ENCODE peak calls at places on chromosome X, in eight cellular contexts. One of them, this sample, is unnamed.

GRCh38 chrX:136835761-136836160 is 44.8 kb downstream of the RBMX start:
- DNase-seq in pancreas: no peak
- DNase-seq in AG04450: no peak
- DNase-seq in substantia nigra: no peak
- DNase-seq in left ventricle myocardium inferior: no peak
- DNase-seq in endodermal cell: no peak
- DNase-seq in A549: no peak
- DNase-seq in brain microvascular endothelial cell: no peak
- DNase-seq in this sample: no peak

GRCh38 chrX:41481264-41482109 is 34.3 kb downstream of the NYX start:
- DNase-seq in AG04450: no peak
- DNase-seq in A549: peak; percentile 30
- DNase-seq in pancreas: no peak
- DNase-seq in endodermal cell: peak; percentile 87
- DNase-seq in brain microvascular endothelial cell: no peak
- DNase-seq in left ventricle myocardium inferior: no peak
- DNase-seq in substantia nigra: no peak
- DNase-seq in this sample: no peak

GRCh38 chrX:32269877-32270276 is 941.5 kb downstream of the DMD start:
- DNase-seq in brain microvascular endothelial cell: no peak
- DNase-seq in endodermal cell: no peak
- DNase-seq in AG04450: no peak
- DNase-seq in substantia nigra: no peak
- DNase-seq in pancreas: no peak
- DNase-seq in A549: no peak
- DNase-seq in left ventricle myocardium inferior: no peak
- DNase-seq in this sample: no peak

GRCh38 chrX:129959493-129959832 is 23.0 kb upstream of the BCORL1 start:
- DNase-seq in brain microvascular endothelial cell: no peak
- DNase-seq in endodermal cell: peak; percentile 59
- DNase-seq in AG04450: no peak
- DNase-seq in substantia nigra: no peak
- DNase-seq in pancreas: no peak
- DNase-seq in A549: no peak
- DNase-seq in left ventricle myocardium inferior: no peak
- DNase-seq in this sample: no peak

GRCh38 chrX:107775734-107776511 is at the start of gene TSC22D3:
- DNase-seq in substantia nigra: peak; percentile 50
- DNase-seq in endodermal cell: peak; percentile 93
- DNase-seq in AG04450: no peak
- DNase-seq in A549: peak; percentile 71
- DNase-seq in left ventricle myocardium inferior: peak; percentile 79
- DNase-seq in pancreas: peak; percentile 85
- DNase-seq in brain microvascular endothelial cell: peak; percentile 47
- DNase-seq in this sample: no peak

GRCh38 chrX:18561020-18561419 is 110.9 kb downstream of the RS1 start:
- DNase-seq in endodermal cell: no peak
- DNase-seq in left ventricle myocardium inferior: no peak
- DNase-seq in brain microvascular endothelial cell: no peak
- DNase-seq in A549: no peak
- DNase-seq in substantia nigra: no peak
- DNase-seq in AG04450: no peak
- DNase-seq in pancreas: no peak
- DNase-seq in this sample: no peak

GRCh38 chrX:13165747-13166146 is 121.3 kb upstream of the FAM9C start:
- DNase-seq in left ventricle myocardium inferior: no peak
- DNase-seq in A549: no peak
- DNase-seq in substantia nigra: no peak
- DNase-seq in brain microvascular endothelial cell: no peak
- DNase-seq in endodermal cell: no peak
- DNase-seq in AG04450: no peak
- DNase-seq in pancreas: no peak
- DNase-seq in this sample: no peak

GRCh38 chrX:150212672-150213480 is 150.2 kb upstream of the MAMLD1 start:
- DNase-seq in AG04450: no peak
- DNase-seq in endodermal cell: peak; percentile 62
- DNase-seq in left ventricle myocardium inferior: peak; percentile 48
- DNase-seq in substantia nigra: no peak
- DNase-seq in pancreas: peak; percentile 21
- DNase-seq in brain microvascular endothelial cell: no peak
- DNase-seq in A549: no peak
- DNase-seq in this sample: no peak

DNA sequence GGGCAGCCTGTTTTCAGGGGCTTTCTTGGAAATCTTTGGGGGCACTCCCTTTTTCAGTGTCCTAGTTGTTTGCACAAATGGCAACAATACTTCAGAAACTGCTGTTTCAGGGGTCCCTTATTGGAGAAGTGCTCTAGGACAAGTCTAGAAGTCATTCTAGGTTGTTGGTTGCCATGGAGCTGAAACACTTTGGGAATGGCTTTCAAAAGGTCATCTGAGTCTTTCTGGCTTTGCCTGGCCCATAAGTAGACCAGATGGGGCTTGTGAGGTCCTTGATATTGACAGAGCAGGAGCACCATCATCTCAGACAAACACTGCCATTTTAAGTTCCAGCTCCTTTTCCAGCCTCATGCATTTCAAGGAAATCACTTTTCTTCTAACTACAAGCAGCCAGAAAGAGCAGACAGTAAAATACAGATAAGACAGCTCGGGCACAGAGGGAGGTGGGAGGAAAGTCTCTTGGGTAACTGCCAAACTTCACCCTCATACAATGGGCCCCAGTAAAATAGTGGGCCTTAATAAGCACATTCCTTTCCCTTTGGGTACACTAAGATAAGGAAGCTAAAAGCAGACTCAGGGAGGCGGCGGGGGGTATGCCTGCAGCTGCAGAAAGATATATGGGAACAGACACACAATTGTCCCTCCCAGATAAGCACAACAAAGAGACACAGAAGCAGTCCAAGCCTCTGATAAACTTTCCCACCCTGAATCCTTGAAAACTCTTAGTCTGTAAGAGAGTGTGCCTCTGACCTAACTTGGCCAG is 8.5 kb upstream of the NXF3 start:
- DNase-seq in left ventricle myocardium inferior: no peak
- DNase-seq in endodermal cell: peak; percentile 66
- DNase-seq in A549: no peak
- DNase-seq in brain microvascular endothelial cell: peak; percentile 5
- DNase-seq in AG04450: no peak
- DNase-seq in substantia nigra: no peak
- DNase-seq in pancreas: peak; percentile 15
- DNase-seq in this sample: no peak
- H3K27ac ChIP-seq in left ventricle myocardium inferior: no peak overlapping the region
- H3K27ac ChIP-seq in endodermal cell: peak overlapping the region; percentile 85
- H3K27ac ChIP-seq in A549: no peak overlapping the region
- H3K27ac ChIP-seq in brain microvascular endothelial cell: no peak overlapping the region
- H3K27ac ChIP-seq in AG04450: no peak overlapping the region
- H3K27ac ChIP-seq in substantia nigra: no peak overlapping the region
- H3K27ac ChIP-seq in pancreas: peak overlapping the region; percentile 22
- H3K27ac ChIP-seq in this sample: no peak overlapping the region

GRCh38 chrX:71621644-71622346 is 3.5 kb upstream of the CXCR3 start:
- DNase-seq in endodermal cell: no peak
- DNase-seq in AG04450: no peak
- DNase-seq in left ventricle myocardium inferior: no peak
- DNase-seq in A549: no peak
- DNase-seq in brain microvascular endothelial cell: no peak
- DNase-seq in substantia nigra: no peak
- DNase-seq in pancreas: no peak
- DNase-seq in this sample: no peak

GRCh38 chrX:71625471-71625870 is 7.2 kb upstream of the CXCR3 start:
- DNase-seq in substantia nigra: no peak
- DNase-seq in endodermal cell: no peak
- DNase-seq in pancreas: no peak
- DNase-seq in A549: no peak
- DNase-seq in AG04450: no peak
- DNase-seq in brain microvascular endothelial cell: no peak
- DNase-seq in left ventricle myocardium inferior: no peak
- DNase-seq in this sample: no peak

GRCh38 chrX:71623714-71624113 is 5.4 kb upstream of the CXCR3 start:
- DNase-seq in substantia nigra: no peak
- DNase-seq in AG04450: no peak
- DNase-seq in A549: no peak
- DNase-seq in pancreas: no peak
- DNase-seq in endodermal cell: no peak
- DNase-seq in left ventricle myocardium inferior: no peak
- DNase-seq in brain microvascular endothelial cell: no peak
- DNase-seq in this sample: no peak

GRCh38 chrX:71623105-71623450 is 4.8 kb upstream of the CXCR3 start:
- DNase-seq in left ventricle myocardium inferior: no peak
- DNase-seq in substantia nigra: no peak
- DNase-seq in pancreas: no peak
- DNase-seq in endodermal cell: no peak
- DNase-seq in A549: no peak
- DNase-seq in brain microvascular endothelial cell: no peak
- DNase-seq in AG04450: no peak
- DNase-seq in this sample: no peak

GRCh38 chrX:71622347-71623104 is 4.2 kb upstream of the CXCR3 start:
- DNase-seq in pancreas: peak; percentile 63
- DNase-seq in substantia nigra: peak; percentile 42
- DNase-seq in AG04450: peak; percentile 18
- DNase-seq in endodermal cell: peak; percentile 88
- DNase-seq in brain microvascular endothelial cell: peak; percentile 35
- DNase-seq in left ventricle myocardium inferior: peak; percentile 77
- DNase-seq in A549: peak; percentile 20
- DNase-seq in this sample: no peak
- H3K27ac ChIP-seq in pancreas: peak overlapping the region; percentile 60
- H3K27ac ChIP-seq in substantia nigra: no peak overlapping the region
- H3K27ac ChIP-seq in AG04450: peak overlapping the region; percentile 47
- H3K27ac ChIP-seq in endodermal cell: no peak overlapping the region
- H3K27ac ChIP-seq in brain microvascular endothelial cell: no peak overlapping the region
- H3K27ac ChIP-seq in left ventricle myocardium inferior: peak overlapping the region; percentile 81
- H3K27ac ChIP-seq in A549: no peak overlapping the region
- H3K27ac ChIP-seq in this sample: no peak overlapping the region

GRCh38 chrX:153628665-153629064 is 18.3 kb upstream of the DUSP9 start:
- DNase-seq in AG04450: no peak
- DNase-seq in endodermal cell: peak; percentile 31
- DNase-seq in brain microvascular endothelial cell: no peak
- DNase-seq in A549: no peak
- DNase-seq in left ventricle myocardium inferior: no peak
- DNase-seq in pancreas: no peak
- DNase-seq in substantia nigra: no peak
- DNase-seq in this sample: no peak

GRCh38 chrX:153628129-153628528 is 18.9 kb upstream of the DUSP9 start:
- DNase-seq in substantia nigra: no peak
- DNase-seq in A549: no peak
- DNase-seq in brain microvascular endothelial cell: no peak
- DNase-seq in AG04450: no peak
- DNase-seq in endodermal cell: no peak
- DNase-seq in pancreas: no peak
- DNase-seq in left ventricle myocardium inferior: no peak
- DNase-seq in this sample: no peak

GRCh38 chrX:153626025-153626633 is 20.9 kb upstream of the DUSP9 start:
- DNase-seq in substantia nigra: no peak
- DNase-seq in brain microvascular endothelial cell: no peak
- DNase-seq in endodermal cell: no peak
- DNase-seq in left ventricle myocardium inferior: no peak
- DNase-seq in A549: no peak
- DNase-seq in pancreas: no peak
- DNase-seq in AG04450: no peak
- DNase-seq in this sample: no peak

GRCh38 chrX:153627675-153628111 is 19.3 kb upstream of the DUSP9 start:
- DNase-seq in endodermal cell: no peak
- DNase-seq in AG04450: no peak
- DNase-seq in left ventricle myocardium inferior: no peak
- DNase-seq in brain microvascular endothelial cell: no peak
- DNase-seq in A549: no peak
- DNase-seq in pancreas: no peak
- DNase-seq in substantia nigra: no peak
- DNase-seq in this sample: no peak

DNA sequence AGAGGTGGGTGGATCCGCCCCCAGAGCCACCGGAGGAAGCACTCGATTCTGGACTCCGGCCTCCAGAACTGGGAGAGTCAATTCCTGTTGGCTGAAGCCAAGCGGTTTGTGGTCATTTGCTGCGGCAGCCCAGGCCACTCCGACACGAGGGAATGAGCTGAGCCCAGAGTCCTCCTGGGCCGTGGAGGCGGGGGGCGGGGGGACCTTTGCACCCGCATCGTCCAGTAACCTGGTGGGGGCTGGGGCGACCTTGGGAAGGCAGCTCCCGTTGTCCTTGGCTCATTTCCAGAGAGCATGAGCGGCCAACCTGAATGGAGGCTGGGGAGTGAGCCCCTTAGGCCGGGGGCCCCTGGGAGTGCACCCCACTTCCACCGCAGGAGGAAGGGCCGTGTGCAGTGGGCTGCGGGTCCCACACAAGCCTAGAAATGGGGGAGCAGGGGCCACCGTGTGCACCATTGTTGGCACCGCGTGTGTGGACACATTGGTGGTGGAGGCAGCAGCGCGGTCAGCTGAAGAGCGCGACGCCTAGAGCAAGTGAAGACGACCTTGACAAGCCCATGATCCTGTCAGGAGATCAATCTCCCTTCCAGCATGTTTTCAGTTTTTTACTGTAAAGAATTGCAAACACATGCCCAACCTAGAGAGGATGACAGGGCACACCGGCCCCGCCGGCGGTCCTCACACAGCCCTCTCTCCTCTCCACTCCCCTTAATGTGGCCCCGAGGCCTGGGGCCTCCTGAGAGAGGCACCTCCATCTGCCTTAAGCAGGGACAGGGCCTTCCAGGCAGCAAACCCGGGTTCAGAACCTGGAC is 19.9 kb upstream of the DUSP9 start:
- DNase-seq in A549: no peak
- DNase-seq in endodermal cell: no peak
- DNase-seq in pancreas: no peak
- DNase-seq in brain microvascular endothelial cell: no peak
- DNase-seq in substantia nigra: no peak
- DNase-seq in AG04450: no peak
- DNase-seq in left ventricle myocardium inferior: no peak
- DNase-seq in this sample: no peak
- H3K27ac ChIP-seq in A549: no peak overlapping the region
- H3K27ac ChIP-seq in endodermal cell: no peak overlapping the region
- H3K27ac ChIP-seq in pancreas: no peak overlapping the region
- H3K27ac ChIP-seq in brain microvascular endothelial cell: no peak overlapping the region
- H3K27ac ChIP-seq in substantia nigra: no peak overlapping the region
- H3K27ac ChIP-seq in AG04450: no peak overlapping the region
- H3K27ac ChIP-seq in left ventricle myocardium inferior: no peak overlapping the region
- H3K27ac ChIP-seq in this sample: no peak overlapping the region

GRCh38 chrX:2874222-2875135 is 45.7 kb downstream of the GYG2 start:
- DNase-seq in substantia nigra: no peak
- DNase-seq in brain microvascular endothelial cell: no peak
- DNase-seq in pancreas: no peak
- DNase-seq in left ventricle myocardium inferior: no peak
- DNase-seq in AG04450: no peak
- DNase-seq in endodermal cell: no peak
- DNase-seq in A549: no peak
- DNase-seq in this sample: no peak

GRCh38 chrX:2875136-2875481 is 46.4 kb downstream of the GYG2 start:
- DNase-seq in AG04450: no peak
- DNase-seq in substantia nigra: no peak
- DNase-seq in brain microvascular endothelial cell: no peak
- DNase-seq in pancreas: no peak
- DNase-seq in endodermal cell: no peak
- DNase-seq in left ventricle myocardium inferior: no peak
- DNase-seq in A549: no peak
- DNase-seq in this sample: no peak

GRCh38 chrX:2870650-2871049 is 41.9 kb downstream of the GYG2 start:
- DNase-seq in brain microvascular endothelial cell: no peak
- DNase-seq in left ventricle myocardium inferior: no peak
- DNase-seq in substantia nigra: no peak
- DNase-seq in AG04450: no peak
- DNase-seq in endodermal cell: no peak
- DNase-seq in A549: no peak
- DNase-seq in pancreas: no peak
- DNase-seq in this sample: no peak

GRCh38 chrX:2872937-2873336 is 44.2 kb downstream of the GYG2 start:
- DNase-seq in A549: no peak
- DNase-seq in brain microvascular endothelial cell: no peak
- DNase-seq in endodermal cell: no peak
- DNase-seq in substantia nigra: no peak
- DNase-seq in AG04450: no peak
- DNase-seq in left ventricle myocardium inferior: no peak
- DNase-seq in pancreas: no peak
- DNase-seq in this sample: no peak

GRCh38 chrX:2871817-2872216 is 43.1 kb downstream of the GYG2 start:
- DNase-seq in endodermal cell: no peak
- DNase-seq in A549: no peak
- DNase-seq in substantia nigra: no peak
- DNase-seq in left ventricle myocardium inferior: no peak
- DNase-seq in AG04450: no peak
- DNase-seq in brain microvascular endothelial cell: no peak
- DNase-seq in pancreas: no peak
- DNase-seq in this sample: no peak
- H3K27ac ChIP-seq in endodermal cell: no peak overlapping the region
- H3K27ac ChIP-seq in A549: no peak overlapping the region
- H3K27ac ChIP-seq in substantia nigra: no peak overlapping the region
- H3K27ac ChIP-seq in left ventricle myocardium inferior: no peak overlapping the region
- H3K27ac ChIP-seq in AG04450: no peak overlapping the region
- H3K27ac ChIP-seq in brain microvascular endothelial cell: no peak overlapping the region
- H3K27ac ChIP-seq in pancreas: no peak overlapping the region
- H3K27ac ChIP-seq in this sample: no peak overlapping the region

This sample was measured in epithelial cell of prostate.